ENCODE peak calls at places on chromosomes 11 and 22, in ten cellular contexts. G, I, Y, K, N, L, V, H, F and W are unnamed samples.

GRCh38 chr11:59171508-59172322 is at the start of gene DTX4:
- DNase-seq in N (peak), F (peak), V (peak), K (peak), I (peak), H (peak), Y (peak), L (peak), G (peak), W (peak)

GRCh38 chr11:65479184-65480145 is 19.4 kb upstream of the MALAT1 start:
- DNase-seq in L (peak), G (no peak), I (no peak), H (no peak), V (peak), N (no peak), K (no peak), Y (peak), F (peak), W (peak)

GRCh38 chr11:84476581-84476980 is 1150.6 kb downstream of the DLG2 start:
- DNase-seq in G (no peak), K (no peak), N (no peak), Y (no peak), F (no peak), H (no peak), I (no peak), V (no peak), L (peak), W (no peak)

GRCh38 chr22:23984430-23984829 is 4.5 kb downstream of the GSTT2 start:
- DNase-seq in G (no peak), I (no peak), K (no peak), F (no peak), L (peak), N (no peak), Y (no peak), V (peak), H (peak), W (no peak)

GRCh38 chr11:12845739-12846358 is 163.3 kb upstream of the RASSF10 start:
- DNase-seq in F (peak), N (no peak), H (no peak), G (no peak), V (peak), L (peak), Y (peak), I (peak), K (no peak), W (no peak)

GRCh38 chr11:111707039-111707690 is 59.0 kb downstream of the PPP2R1B start:
- DNase-seq in N (no peak), V (peak), I (no peak), Y (peak), G (no peak), F (no peak), K (peak), H (no peak), L (no peak), W (peak)

GRCh38 chr11:106384429-106384828 is 307.0 kb downstream of the AASDHPPT start:
- DNase-seq in H (no peak), K (no peak), G (no peak), Y (no peak), V (no peak), L (no peak), F (no peak), I (no peak), N (no peak), W (no peak)

GRCh38 chr22:17303840-17304779 is 65.2 kb upstream of the CECR2 start:
- DNase-seq in Y (no peak), H (peak), G (no peak), N (no peak), F (peak), K (no peak), L (no peak), V (no peak), I (no peak), W (no peak)

GRCh38 chr22:21945453-21946261 is 7.0 kb downstream of the PPM1F start:
- DNase-seq in G (no peak), F (no peak), L (no peak), I (no peak), N (no peak), H (no peak), K (no peak), Y (no peak), V (no peak), W (no peak)

GRCh38 chr22:50715250-50715649 is 22.8 kb upstream of the ACR start:
- DNase-seq in Y (no peak), G (no peak), V (no peak), I (no peak), L (no peak), N (no peak), F (no peak), K (no peak), H (no peak), W (no peak)

GRCh38 chr11:96197221-96197620 is 145.8 kb downstream of the MAML2 start:
- DNase-seq in H (no peak), K (no peak), L (no peak), V (no peak), Y (no peak), F (no peak), N (no peak), I (no peak), G (no peak), W (no peak)

GRCh38 chr11:68839953-68840641 is 1.6 kb downstream of the CPT1A start:
- DNase-seq in H (no peak), F (peak), L (no peak), G (no peak), V (no peak), I (no peak), Y (peak), N (no peak), K (no peak), W (no peak)